ENCODE peak calls at places on chromosomes 6 and 20, in six cellular contexts. Y is K562, A is astrocyte, C is uterus, P is neural progenitor cell, V is breast epithelium. J is an unnamed sample.

GRCh38 chr20:14865169-14865568 is 527.8 kb upstream of the FLRT3 start:
- DNase-seq in Y (no peak), P (no peak), C (no peak), A (peak; percentile 2), V (no peak), J (no peak)

GRCh38 chr20:24787071-24787470 is 162.0 kb upstream of the CST7 start:
- DNase-seq in V (no peak), Y (no peak), C (no peak), A (no peak), P (no peak), J (no peak)

GRCh38 chr6:120198033-120198432 is 848.5 kb upstream of the MAN1A1 start:
- DNase-seq in A (peak; percentile 79), C (no peak), V (no peak), Y (no peak), P (peak; percentile 24), J (no peak)

GRCh38 chr6:167795321-167795811 is 31.3 kb upstream of the AFDN start:
- DNase-seq in C (no peak), P (no peak), A (no peak), V (no peak), Y (no peak), J (no peak)

GRCh38 chr6:5126214-5126613 is 41.1 kb downstream of the PPP1R3G start:
- DNase-seq in C (no peak), V (no peak), Y (no peak), P (no peak), A (peak; percentile 74), J (no peak)

GRCh38 chr20:59269396-59270025 is 30.9 kb upstream of the EDN3 start:
- DNase-seq in A (no peak), P (peak; percentile 13), C (no peak), V (no peak), Y (no peak), J (no peak)

GRCh38 chr6:14876778-14877613 is 368.9 kb upstream of the JARID2 start:
- DNase-seq in A (peak; percentile 83), P (no peak), Y (no peak), C (no peak), V (no peak), J (no peak)

GRCh38 chr6:162153120-162153519 is 574.4 kb downstream of the PRKN start:
- DNase-seq in C (no peak), V (no peak), P (no peak), Y (no peak), A (no peak), J (no peak)

GRCh38 chr20:19070036-19070435 is 142.4 kb upstream of the SLC24A3 start:
- DNase-seq in C (no peak), A (no peak), P (no peak), V (no peak), Y (no peak), J (no peak)

GRCh38 chr6:129284225-129284624 is 401.3 kb downstream of the LAMA2 start:
- DNase-seq in C (no peak), V (no peak), A (no peak), P (no peak), Y (no peak), J (no peak)

GRCh38 chr6:47267301-47267700 is 42.4 kb downstream of the TNFRSF21 start:
- DNase-seq in A (peak; percentile 57), P (no peak), Y (no peak), C (no peak), V (no peak), J (no peak)

GRCh38 chr6:93677297-93677965 is 258.1 kb upstream of the EPHA7 start:
- DNase-seq in P (no peak), A (no peak), V (no peak), Y (no peak), C (no peak), J (no peak)

GRCh38 chr6:21595265-21595950 is 1.9 kb downstream of the SOX4 start:
- DNase-seq in P (peak; percentile 41), V (peak; percentile 48), C (peak; percentile 51), A (no peak), Y (no peak), J (no peak)

GRCh38 chr20:47318596-47319516 is 37.6 kb downstream of the ZMYND8 start:
- DNase-seq in A (peak; percentile 66), Y (peak; percentile 55), P (peak; percentile 80), V (peak; percentile 88), C (peak; percentile 81), J (no peak)

GRCh38 chr20:31549513-31549880 is 35.3 kb downstream of the HM13 start:
- DNase-seq in C (no peak), A (no peak), Y (no peak), V (no peak), P (no peak), J (no peak)

GRCh38 chr6:31586596-31586995 is 519 bp downstream of the LST1 start:
- DNase-seq in P (no peak), Y (no peak), A (no peak), V (no peak), C (no peak), J (no peak)

GRCh38 chr6:138007014-138007472 is 100.2 kb downstream of the PERP start:
- DNase-seq in C (no peak), Y (peak; percentile 63), A (peak; percentile 17), P (peak; percentile 67), V (no peak), J (no peak)

GRCh38 chr6:45681860-45682488 is 304.2 kb upstream of the SUPT3H start:
- DNase-seq in P (no peak), A (no peak), Y (no peak), C (no peak), V (no peak), J (no peak)

GRCh38 chr6:20773822-20774221 is 239.6 kb downstream of the CDKAL1 start:
- DNase-seq in V (no peak), Y (no peak), P (no peak), C (no peak), A (no peak), J (no peak)

GRCh38 chr20:36532388-36532787 is 8.9 kb upstream of the MYL9 start:
- DNase-seq in C (no peak), P (no peak), Y (no peak), A (no peak), V (no peak), J (no peak)

GRCh38 chr6:82183642-82184282 is 63.8 kb downstream of the IBTK start:
- DNase-seq in V (no peak), P (no peak), Y (no peak), C (no peak), A (no peak), J (no peak)

GRCh38 chr6:109024784-109025183 is 69.9 kb downstream of the SESN1 start:
- DNase-seq in P (peak; percentile 42), Y (no peak), C (no peak), V (no peak), A (no peak), J (no peak)

GRCh38 chr20:19277381-19277780 is 64.9 kb downstream of the SLC24A3 start:
- DNase-seq in C (no peak), V (no peak), P (no peak), A (no peak), Y (no peak), J (no peak)

GRCh38 chr6:32967151-32968091 is 973 bp upstream of the BRD2 start:
- DNase-seq in Y (peak; percentile 52), C (no peak), V (no peak), P (peak; percentile 70), A (peak; percentile 34), J (no peak)

GRCh38 chr6:86558318-86558717 is 379.0 kb upstream of the HTR1E start:
- DNase-seq in V (no peak), C (no peak), Y (no peak), P (no peak), A (no peak), J (no peak)

GRCh38 chr6:136317023-136317649 is 27.5 kb upstream of the BCLAF1 start:
- DNase-seq in V (peak; percentile 48), P (peak; percentile 71), Y (peak; percentile 68), A (peak; percentile 38), C (peak; percentile 42), J (peak; percentile 55)

GRCh38 chr6:142246960-142247359 is 54.8 kb upstream of the ADGRG6 start:
- DNase-seq in C (no peak), Y (no peak), V (no peak), P (no peak), A (no peak), J (no peak)

GRCh38 chr6:2181567-2181966 is 63.8 kb downstream of the GMDS start:
- DNase-seq in V (no peak), P (no peak), Y (no peak), A (no peak), C (no peak), J (no peak)

GRCh38 chr6:35603326-35604202 is 85.2 kb downstream of the FKBP5 start:
- DNase-seq in C (no peak), P (no peak), A (no peak), V (no peak), Y (no peak), J (no peak)

GRCh38 chr6:35599761-35600658 is 87.3 kb upstream of the TULP1 start:
- DNase-seq in P (no peak), V (no peak), C (no peak), Y (no peak), A (no peak), J (no peak)

GRCh38 chr6:35600659-35601125 is 88.0 kb upstream of the TULP1 start:
- DNase-seq in P (no peak), V (no peak), C (no peak), A (no peak), Y (no peak), J (no peak)

GRCh38 chr6:35602133-35602946 is 86.4 kb downstream of the FKBP5 start:
- DNase-seq in C (no peak), Y (no peak), P (no peak), V (peak; percentile 59), A (peak; percentile 66), J (no peak)

GRCh38 chr6:35601331-35602132 is 87.2 kb downstream of the FKBP5 start:
- DNase-seq in A (peak; percentile 87), C (peak; percentile 64), V (peak; percentile 78), Y (no peak), P (peak; percentile 8), J (no peak)
- H3K4me3 ChIP-seq in A (peak overlapping the region; percentile 24), C (peak overlapping the region; percentile 16), V (peak overlapping the region; percentile 42), Y (no peak overlapping the region), P (no peak overlapping the region), J (no peak overlapping the region)

GRCh38 chr6:84346372-84346771 is 118.9 kb upstream of the CEP162 start:
- DNase-seq in A (no peak), V (no peak), P (no peak), Y (no peak), C (no peak), J (no peak)
- TF ChIP-seq CTCF in A (peak; percentile 5), V (no peak), P (peak; percentile 29), Y (no peak), C (no peak), J (peak; percentile 13)

DNA sequence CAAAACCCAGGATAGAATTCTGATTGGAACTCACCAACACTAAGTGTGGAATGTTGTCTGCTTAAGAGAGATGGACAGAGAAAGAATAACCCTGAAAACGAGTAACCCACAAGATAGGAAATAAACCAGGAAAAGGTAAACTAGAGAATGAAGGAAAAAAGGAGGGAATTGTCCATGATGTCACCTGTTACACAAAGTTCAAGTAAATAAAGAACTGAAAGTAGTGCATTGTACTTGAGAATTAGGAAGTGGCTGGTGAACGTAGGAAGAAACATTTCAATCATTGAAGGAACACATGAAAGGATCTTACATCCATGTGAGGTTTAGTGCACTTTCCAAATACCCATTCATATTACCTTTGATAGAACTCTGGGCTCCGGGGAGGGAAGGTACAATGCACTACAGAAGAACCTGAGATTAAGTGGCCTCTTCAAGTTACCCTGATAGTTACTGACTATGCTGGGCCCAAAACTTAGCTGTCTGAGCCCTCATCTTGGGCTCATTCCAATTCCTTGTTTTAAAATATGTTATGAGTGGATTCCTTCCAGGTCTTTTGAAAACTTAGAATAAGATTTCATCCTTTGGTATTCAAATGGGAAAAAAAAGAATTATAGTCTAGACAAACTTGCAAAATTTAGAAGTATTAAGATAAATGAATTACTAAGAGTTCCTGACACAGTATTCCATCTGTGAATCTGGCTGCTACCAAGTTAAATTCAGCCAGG is 1.1 kb upstream of the STX7 start:
- DNase-seq in C (no peak), A (no peak), V (no peak), P (no peak), Y (no peak), J (no peak)
- H3K4me3 ChIP-seq in C (peak overlapping the region; percentile 72), A (no peak overlapping the region), V (peak overlapping the region; percentile 91), P (no peak overlapping the region), Y (no peak overlapping the region), J (no peak overlapping the region)

GRCh38 chr6:158268361-158269147 is 43.7 kb upstream of the TULP4 start:
- DNase-seq in P (no peak), V (no peak), Y (no peak), C (no peak), A (no peak), J (no peak)
- TF ChIP-seq CTCF in P (no peak), V (no peak), Y (no peak), C (no peak), A (no peak), J (no peak)

J was measured in Panc1.